ENCODE peak calls at places on chromosomes 13 and 19, in six cellular contexts. I is AG04450; Q is ovary; C is HT-29; K is stimulated activated CD4-positive, alpha-beta T cell treated with anti-CD3 and anti-CD28 coated beads, Interleukin-2, amount 100 ng/mL, for 48 hours; H is SK-N-DZ. M is an unnamed sample.

GRCh38 chr13:22387899-22388298 is 717.0 kb downstream of the FGF9 start:
- DNase-seq in I (no peak), Q (no peak), C (no peak), K (no peak), H (no peak), M (no peak)

GRCh38 chr13:62123409-62123808 is 707.8 kb upstream of the PCDH20 start:
- DNase-seq in I (no peak), Q (no peak), C (no peak), K (no peak), H (no peak), M (no peak)

GRCh38 chr13:30404207-30404606 is 18.1 kb upstream of the UBE2L5 start:
- DNase-seq in I (no peak), Q (no peak), C (no peak), K (no peak), H (no peak), M (no peak)

GRCh38 chr19:51904331-51905165 is at the start of gene ZNF649:
- DNase-seq in I (peak), Q (peak), C (peak), K (peak), H (peak), M (peak)

GRCh38 chr13:20037908-20038307 is 79.4 kb downstream of the ZMYM2 start:
- DNase-seq in I (no peak), Q (no peak), C (no peak), K (no peak), H (no peak), M (no peak)

GRCh38 chr19:48539503-48540096 is 12.4 kb upstream of the SULT2B1 start:
- DNase-seq in I (no peak), Q (no peak), C (peak), K (no peak), H (no peak), M (no peak)

GRCh38 chr13:98299954-98300350 is 122.9 kb upstream of the RNF113B start:
- DNase-seq in I (no peak), Q (no peak), C (no peak), K (no peak), H (no peak), M (no peak)

GRCh38 chr19:57348136-57348535 is 2.9 kb upstream of the ZNF304 start:
- DNase-seq in I (no peak), Q (no peak), C (no peak), K (no peak), H (no peak), M (no peak)

GRCh38 chr19:28289294-28290063 is 923.5 kb downstream of the UQCRFS1 start:
- DNase-seq in I (no peak), Q (no peak), C (no peak), K (no peak), H (no peak), M (no peak)

GRCh38 chr13:40228486-40228885 is 438.0 kb downstream of the FOXO1 start:
- DNase-seq in I (no peak), Q (no peak), C (no peak), K (no peak), H (no peak), M (no peak)

GRCh38 chr13:30648522-30649012 is 30.8 kb downstream of the USPL1 start:
- DNase-seq in I (no peak), Q (no peak), C (no peak), K (no peak), H (no peak), M (no peak)

GRCh38 chr19:44839272-44839671 is 6.8 kb upstream of the NECTIN2 start:
- DNase-seq in I (no peak), Q (no peak), C (no peak), K (no peak), H (no peak), M (no peak)

GRCh38 chr13:37417042-37417441 is 181.5 kb downstream of the POSTN start:
- DNase-seq in I (no peak), Q (no peak), C (no peak), K (no peak), H (no peak), M (no peak)

GRCh38 chr19:44795398-44795987 is 13.4 kb upstream of the BCAM start:
- DNase-seq in I (no peak), Q (no peak), C (no peak), K (no peak), H (no peak), M (no peak)

GRCh38 chr19:47623921-47624391 is 15.0 kb downstream of the BICRA start:
- DNase-seq in I (no peak), Q (no peak), C (no peak), K (no peak), H (no peak), M (no peak)

GRCh38 chr19:21568816-21569496 is 63.6 kb downstream of the ZNF429 start:
- DNase-seq in I (no peak), Q (peak), C (no peak), K (peak), H (peak), M (no peak)

GRCh38 chr13:98986226-98986846 is 8.5 kb upstream of the DOCK9 start:
- DNase-seq in I (no peak), Q (no peak), C (peak), K (no peak), H (no peak), M (peak)

GRCh38 chr13:68940049-68940448 is 1167.6 kb upstream of the ATXN8OS start:
- DNase-seq in I (no peak), Q (no peak), C (no peak), K (no peak), H (no peak), M (no peak)

GRCh38 chr19:49912965-49913685 is 15.9 kb upstream of the ATF5 start:
- DNase-seq in I (no peak), Q (peak), C (no peak), K (no peak), H (no peak), M (no peak)

GRCh38 chr19:50300814-50301606 is 28.2 kb downstream of the KCNC3 start:
- DNase-seq in I (peak), Q (no peak), C (no peak), K (peak), H (no peak), M (no peak)

M was measured in KBM-7.